ENCODE peak calls at places on chromosomes 3 and 15, in seven cellular contexts. M, F, X, D, H, J and Z are unnamed samples.

GRCh38 chr3:42192334-42193200 is 73.4 kb downstream of the CCK start:
- DNase-seq in M (no peak), F (no peak), X (no peak), D (no peak), H (peak), J (peak), Z (peak)

GRCh38 chr15:89132611-89133242 is 44.5 kb downstream of the ABHD2 start:
- DNase-seq in M (peak), F (no peak), X (no peak), D (no peak), H (no peak), J (no peak), Z (peak)

GRCh38 chr3:150410311-150411105 is 2.4 kb downstream of the TSC22D2 start:
- DNase-seq in M (no peak), F (peak), X (no peak), D (no peak), H (peak), J (peak), Z (peak)

GRCh38 chr15:75702431-75702830 is 10.2 kb downstream of the CSPG4 start:
- DNase-seq in M (no peak), F (no peak), X (no peak), D (no peak), H (no peak), J (no peak), Z (no peak)

GRCh38 chr15:39641187-39641889 is 60.5 kb downstream of the THBS1 start:
- DNase-seq in M (no peak), F (no peak), X (no peak), D (no peak), H (peak), J (no peak), Z (peak)

GRCh38 chr15:24954783-24955548 is at the start of the genes SNRPN and SNURF:
- DNase-seq in M (peak), F (peak), X (peak), D (peak), H (peak), J (peak), Z (peak)

GRCh38 chr3:134197681-134198261 is 52.9 kb downstream of the RYK start:
- DNase-seq in M (no peak), F (no peak), X (peak), D (no peak), H (peak), J (peak), Z (peak)

GRCh38 chr15:57922780-57923179 is 142.7 kb downstream of the ALDH1A2 start:
- DNase-seq in M (no peak), F (peak), X (no peak), D (no peak), H (no peak), J (no peak), Z (peak)

GRCh38 chr15:41284425-41285177 is 47.8 kb downstream of the OIP5 start:
- DNase-seq in M (no peak), F (no peak), X (peak), D (no peak), H (peak), J (peak), Z (peak)

GRCh38 chr3:66303556-66303955 is 82.8 kb downstream of the SLC25A26 start:
- DNase-seq in M (no peak), F (no peak), X (no peak), D (no peak), H (no peak), J (no peak), Z (no peak)

GRCh38 chr3:15633159-15633558 is 31.6 kb downstream of the BTD start:
- DNase-seq in M (no peak), F (no peak), X (no peak), D (no peak), H (no peak), J (no peak), Z (no peak)

GRCh38 chr3:18189651-18190050 is 235.5 kb downstream of the SATB1 start:
- DNase-seq in M (no peak), F (no peak), X (no peak), D (no peak), H (no peak), J (no peak), Z (no peak)

GRCh38 chr3:58469096-58469495 is 22.8 kb upstream of the KCTD6 start:
- DNase-seq in M (no peak), F (no peak), X (no peak), D (no peak), H (peak), J (no peak), Z (no peak)

GRCh38 chr3:194019766-194020165 is 116.2 kb upstream of the HES1 start:
- DNase-seq in M (no peak), F (no peak), X (no peak), D (no peak), H (no peak), J (no peak), Z (no peak)

GRCh38 chr15:92158426-92158825 is 235.3 kb upstream of the ST8SIA2 start:
- DNase-seq in M (no peak), F (no peak), X (no peak), D (no peak), H (no peak), J (no peak), Z (no peak)

GRCh38 chr15:77866596-77867125 is 210.8 kb downstream of the TBC1D2B start:
- DNase-seq in M (no peak), F (no peak), X (no peak), D (no peak), H (no peak), J (no peak), Z (no peak)

GRCh38 chr3:123534264-123534663 is 50.6 kb downstream of the HACD2 start:
- DNase-seq in M (no peak), F (no peak), X (no peak), D (no peak), H (no peak), J (no peak), Z (no peak)

GRCh38 chr3:132225664-132226063 is 91.5 kb upstream of the ACP3 start:
- DNase-seq in M (no peak), F (no peak), X (no peak), D (no peak), H (no peak), J (no peak), Z (no peak)

GRCh38 chr3:134126153-134126552 is 96.4 kb upstream of the SLCO2A1 start:
- DNase-seq in M (no peak), F (no peak), X (no peak), D (no peak), H (no peak), J (no peak), Z (peak)

GRCh38 chr3:19348929-19349564 is 200.7 kb downstream of the KCNH8 start:
- DNase-seq in M (no peak), F (no peak), X (peak), D (no peak), H (peak), J (peak), Z (peak)

GRCh38 chr15:57758556-57758955 is 52.0 kb downstream of the POLR2M start:
- DNase-seq in M (no peak), F (no peak), X (no peak), D (no peak), H (no peak), J (no peak), Z (no peak)

GRCh38 chr3:147572970-147573340 is 163.8 kb downstream of the ZIC1 start:
- DNase-seq in M (no peak), F (no peak), X (no peak), D (no peak), H (no peak), J (no peak), Z (no peak)

GRCh38 chr15:41115088-41115651 is 910 bp downstream of the INO80 start:
- DNase-seq in M (no peak), F (no peak), X (peak), D (no peak), H (peak), J (no peak), Z (peak)